ENCODE peak calls at places on chromosomes 3 and 15, in six cellular contexts. One of them, this sample, is unnamed.

GRCh38 chr3:52080830-52081719 is 24.7 kb upstream of the DUSP7 start:
- DNase-seq in SK-N-SH: no peak
- DNase-seq in GM12878: no peak
- DNase-seq in H1: no peak
- DNase-seq in HepG2: peak
- DNase-seq in K562: peak
- DNase-seq in this sample: no peak

GRCh38 chr3:58627580-58627894 is 39.0 kb downstream of the FAM3D start:
- DNase-seq in HepG2: no peak
- DNase-seq in H1: no peak
- DNase-seq in K562: no peak
- DNase-seq in SK-N-SH: peak
- DNase-seq in GM12878: no peak
- DNase-seq in this sample: no peak

GRCh38 chr3:40690696-40691597 is 166.2 kb downstream of the ZNF621 start:
- DNase-seq in SK-N-SH: no peak
- DNase-seq in GM12878: no peak
- DNase-seq in K562: no peak
- DNase-seq in HepG2: no peak
- DNase-seq in H1: no peak
- DNase-seq in this sample: no peak

GRCh38 chr3:134623615-134624245 is 27.1 kb downstream of the KY start:
- DNase-seq in K562: no peak
- DNase-seq in GM12878: no peak
- DNase-seq in H1: no peak
- DNase-seq in SK-N-SH: no peak
- DNase-seq in HepG2: no peak
- DNase-seq in this sample: no peak

GRCh38 chr3:98587654-98588532 is 5.5 kb downstream of the CPOX start:
- DNase-seq in K562: no peak
- DNase-seq in SK-N-SH: no peak
- DNase-seq in HepG2: no peak
- DNase-seq in GM12878: no peak
- DNase-seq in H1: no peak
- DNase-seq in this sample: no peak

GRCh38 chr15:45645026-45645980 is 10.5 kb downstream of the SQOR start:
- DNase-seq in K562: no peak
- DNase-seq in HepG2: no peak
- DNase-seq in SK-N-SH: no peak
- DNase-seq in GM12878: no peak
- DNase-seq in H1: no peak
- DNase-seq in this sample: peak

GRCh38 chr15:54120949-54121463 is 142.8 kb downstream of the UNC13C start:
- DNase-seq in K562: no peak
- DNase-seq in HepG2: no peak
- DNase-seq in H1: no peak
- DNase-seq in SK-N-SH: no peak
- DNase-seq in GM12878: no peak
- DNase-seq in this sample: no peak

GRCh38 chr3:196639517-196640500 is at the start of gene NRROS:
- DNase-seq in H1: peak
- DNase-seq in GM12878: no peak
- DNase-seq in SK-N-SH: peak
- DNase-seq in HepG2: no peak
- DNase-seq in K562: peak
- DNase-seq in this sample: peak

GRCh38 chr3:114551770-114552526 is 258.1 kb downstream of the TIGIT start:
- DNase-seq in SK-N-SH: no peak
- DNase-seq in H1: no peak
- DNase-seq in GM12878: no peak
- DNase-seq in HepG2: no peak
- DNase-seq in K562: no peak
- DNase-seq in this sample: no peak

GRCh38 chr3:71584216-71585061 is 911 bp upstream of the FOXP1 start:
- DNase-seq in GM12878: no peak
- DNase-seq in K562: peak
- DNase-seq in H1: no peak
- DNase-seq in SK-N-SH: peak
- DNase-seq in HepG2: peak
- DNase-seq in this sample: peak

GRCh38 chr3:139715736-139716135 is 38.0 kb upstream of the NMNAT3 start:
- DNase-seq in HepG2: no peak
- DNase-seq in SK-N-SH: no peak
- DNase-seq in K562: no peak
- DNase-seq in H1: no peak
- DNase-seq in GM12878: no peak
- DNase-seq in this sample: no peak

DNA sequence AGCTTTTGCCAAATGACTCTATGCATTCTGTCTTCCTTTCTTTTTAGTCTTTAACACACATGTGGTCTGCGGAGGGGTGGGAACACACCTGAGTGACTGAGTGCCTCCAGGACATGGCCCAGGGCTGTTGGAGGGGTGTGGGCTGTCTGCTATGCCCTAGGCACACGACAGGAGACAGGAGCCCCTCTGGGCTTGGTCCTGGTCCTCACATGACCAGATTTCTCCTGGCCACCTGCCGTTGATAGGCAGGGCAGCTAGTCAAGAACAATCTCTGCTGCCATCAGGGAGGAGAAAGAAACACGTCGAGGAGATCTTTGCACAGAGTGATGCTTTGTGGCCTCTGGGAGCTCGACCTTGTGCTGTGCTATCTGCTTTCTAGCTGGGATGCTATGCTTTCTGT is 176.6 kb downstream of the KLF13 start:
- DNase-seq in HepG2: no peak
- DNase-seq in GM12878: no peak
- DNase-seq in K562: no peak
- DNase-seq in SK-N-SH: no peak
- DNase-seq in H1: no peak
- DNase-seq in this sample: no peak
- TF ChIP-seq GABPA in HepG2: no peak
- TF ChIP-seq GABPA in GM12878: no peak
- TF ChIP-seq GABPA in K562: no peak
- TF ChIP-seq GABPA in SK-N-SH: no peak
- TF ChIP-seq GABPA in H1: no peak
- TF ChIP-seq GABPA in this sample: no peak

GRCh38 chr3:14802332-14802731 is 16.4 kb upstream of the FGD5 start:
- DNase-seq in GM12878: no peak
- DNase-seq in HepG2: peak
- DNase-seq in K562: no peak
- DNase-seq in H1: no peak
- DNase-seq in SK-N-SH: no peak
- DNase-seq in this sample: no peak
- H3K27ac ChIP-seq in GM12878: no peak
- H3K27ac ChIP-seq in HepG2: peak
- H3K27ac ChIP-seq in K562: no peak
- H3K27ac ChIP-seq in H1: no peak
- H3K27ac ChIP-seq in SK-N-SH: no peak
- H3K27ac ChIP-seq in this sample: no peak

GRCh38 chr3:177284383-177284881 is 87.2 kb upstream of the TBL1XR1 start:
- DNase-seq in H1: peak
- DNase-seq in GM12878: no peak
- DNase-seq in HepG2: peak
- DNase-seq in K562: peak
- DNase-seq in SK-N-SH: no peak
- DNase-seq in this sample: peak
- TF ChIP-seq CTCF in H1: peak
- TF ChIP-seq CTCF in GM12878: no peak
- TF ChIP-seq CTCF in HepG2: peak
- TF ChIP-seq CTCF in K562: peak
- TF ChIP-seq CTCF in SK-N-SH: no peak
- TF ChIP-seq CTCF in this sample: no peak

GRCh38 chr3:180282386-180282785 is 245.6 kb upstream of the PEX5L start:
- DNase-seq in GM12878: no peak
- DNase-seq in SK-N-SH: no peak
- DNase-seq in K562: no peak
- DNase-seq in HepG2: no peak
- DNase-seq in H1: no peak
- DNase-seq in this sample: no peak

GRCh38 chr3:180280601-180281000 is 243.9 kb upstream of the PEX5L start:
- DNase-seq in SK-N-SH: no peak
- DNase-seq in GM12878: no peak
- DNase-seq in HepG2: no peak
- DNase-seq in K562: no peak
- DNase-seq in H1: no peak
- DNase-seq in this sample: no peak

GRCh38 chr3:180287703-180288102 is 251.0 kb upstream of the PEX5L start:
- DNase-seq in H1: no peak
- DNase-seq in GM12878: no peak
- DNase-seq in HepG2: no peak
- DNase-seq in K562: no peak
- DNase-seq in SK-N-SH: no peak
- DNase-seq in this sample: no peak

GRCh38 chr3:180283251-180283650 is 246.5 kb upstream of the PEX5L start:
- DNase-seq in HepG2: no peak
- DNase-seq in SK-N-SH: no peak
- DNase-seq in GM12878: no peak
- DNase-seq in H1: no peak
- DNase-seq in K562: no peak
- DNase-seq in this sample: no peak

DNA sequence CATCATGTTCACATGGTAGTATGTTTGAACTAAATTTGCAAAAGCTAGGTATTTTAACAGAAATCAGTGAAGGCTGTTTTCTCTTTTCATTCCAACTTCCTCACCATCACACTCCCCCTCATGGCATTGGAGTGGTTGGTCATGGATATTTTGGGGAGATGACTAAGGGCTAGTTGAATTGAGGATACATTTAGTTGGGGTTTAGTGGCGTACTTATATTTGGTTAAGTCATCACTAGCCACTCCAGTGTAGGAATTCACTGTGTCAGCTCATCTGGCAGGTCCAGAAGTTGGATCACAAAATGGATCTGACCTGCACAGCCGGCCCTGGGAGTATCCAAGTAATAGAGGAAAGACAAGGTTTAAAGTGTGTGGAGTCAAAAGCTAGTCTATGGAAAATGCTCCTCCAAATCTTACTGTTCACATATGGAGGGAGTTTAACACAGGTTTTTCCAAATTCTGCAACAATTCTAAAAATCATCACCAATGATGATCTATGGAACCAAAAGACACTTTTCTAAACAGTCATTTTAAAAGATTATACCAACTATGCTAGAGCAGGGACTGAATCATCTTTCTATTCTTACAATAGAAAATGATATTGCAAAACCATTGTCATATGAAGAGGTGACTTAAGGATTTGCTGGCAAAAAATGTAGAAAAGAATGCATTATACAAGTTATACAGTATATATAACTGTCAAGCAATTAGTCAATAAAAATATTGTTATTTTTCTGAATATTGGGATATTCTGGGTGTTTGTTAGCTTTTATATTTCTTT is 247.8 kb upstream of the PEX5L start:
- DNase-seq in HepG2: no peak
- DNase-seq in SK-N-SH: no peak
- DNase-seq in K562: no peak
- DNase-seq in H1: no peak
- DNase-seq in GM12878: no peak
- DNase-seq in this sample: no peak
- TF ChIP-seq GABPA in HepG2: no peak
- TF ChIP-seq GABPA in SK-N-SH: no peak
- TF ChIP-seq GABPA in K562: no peak
- TF ChIP-seq GABPA in H1: no peak
- TF ChIP-seq GABPA in GM12878: no peak
- TF ChIP-seq GABPA in this sample: no peak

DNA sequence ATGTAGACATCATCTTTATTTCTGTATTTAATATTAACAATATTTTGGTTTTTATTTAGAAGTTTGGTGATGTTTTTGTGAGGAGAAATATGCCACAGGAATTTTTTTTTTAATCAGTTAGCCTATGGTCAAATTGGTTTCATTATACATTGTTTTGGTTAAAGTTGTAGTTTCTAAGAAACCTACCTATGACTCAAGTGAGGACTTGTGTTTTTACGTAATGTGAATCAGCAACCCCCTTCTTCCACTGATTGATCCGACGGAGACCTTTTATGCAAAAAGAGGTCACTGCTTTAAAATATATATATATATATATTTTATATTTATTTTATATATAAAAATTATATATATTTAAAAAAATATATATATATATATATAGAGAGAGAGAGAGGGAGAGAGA is 698.1 kb downstream of the FHIT start:
- DNase-seq in SK-N-SH: no peak
- DNase-seq in HepG2: no peak
- DNase-seq in GM12878: no peak
- DNase-seq in H1: no peak
- DNase-seq in K562: no peak
- DNase-seq in this sample: no peak
- H3K27ac ChIP-seq in SK-N-SH: no peak
- H3K27ac ChIP-seq in HepG2: no peak
- H3K27ac ChIP-seq in GM12878: no peak
- H3K27ac ChIP-seq in H1: no peak
- H3K27ac ChIP-seq in K562: no peak
- H3K27ac ChIP-seq in this sample: no peak

GRCh38 chr3:31530039-31530983 is 2.4 kb upstream of the STT3B start:
- DNase-seq in H1: no peak
- DNase-seq in SK-N-SH: no peak
- DNase-seq in GM12878: no peak
- DNase-seq in HepG2: no peak
- DNase-seq in K562: no peak
- DNase-seq in this sample: no peak

GRCh38 chr3:31531992-31532586 is 636 bp upstream of the STT3B start:
- DNase-seq in H1: peak
- DNase-seq in K562: peak
- DNase-seq in GM12878: peak
- DNase-seq in HepG2: peak
- DNase-seq in SK-N-SH: peak
- DNase-seq in this sample: peak

GRCh38 chr3:31533169-31533870 is 595 bp downstream of the STT3B start:
- DNase-seq in SK-N-SH: peak
- DNase-seq in HepG2: peak
- DNase-seq in K562: peak
- DNase-seq in GM12878: no peak
- DNase-seq in H1: no peak
- DNase-seq in this sample: no peak

GRCh38 chr3:31532587-31533168 is at the start of gene STT3B:
- DNase-seq in HepG2: peak
- DNase-seq in K562: peak
- DNase-seq in GM12878: peak
- DNase-seq in SK-N-SH: peak
- DNase-seq in H1: peak
- DNase-seq in this sample: peak

DNA sequence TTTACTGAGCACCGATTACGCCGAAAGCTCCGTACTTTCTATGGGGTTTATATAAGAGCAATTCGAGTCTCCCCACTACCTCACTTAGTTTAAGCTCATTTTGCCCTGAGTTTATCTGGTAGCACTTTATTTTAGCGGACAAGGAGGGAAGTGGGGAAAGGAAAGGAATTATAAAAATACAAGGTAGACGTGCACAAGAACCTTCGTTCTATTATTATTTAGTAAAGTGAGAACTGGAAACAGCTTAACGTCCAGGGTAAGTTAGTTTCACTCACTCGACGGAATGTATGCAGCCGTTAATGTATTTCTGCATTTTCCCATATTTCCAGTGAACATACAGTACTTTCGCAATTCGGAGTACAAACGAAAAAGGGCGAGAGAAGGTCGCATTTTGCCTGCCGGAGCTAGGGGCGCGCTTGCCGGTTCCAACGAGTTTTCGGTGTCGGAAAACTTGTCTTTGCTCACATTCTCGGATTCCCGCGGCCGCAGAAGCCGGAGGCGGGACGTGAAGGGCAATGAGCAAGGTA is 1.2 kb upstream of the STT3B start:
- DNase-seq in K562: peak
- DNase-seq in HepG2: no peak
- DNase-seq in SK-N-SH: no peak
- DNase-seq in GM12878: no peak
- DNase-seq in H1: no peak
- DNase-seq in this sample: no peak
- TF ChIP-seq CTCF in K562: peak
- TF ChIP-seq CTCF in HepG2: no peak
- TF ChIP-seq CTCF in SK-N-SH: peak
- TF ChIP-seq CTCF in GM12878: no peak
- TF ChIP-seq CTCF in H1: no peak
- TF ChIP-seq CTCF in this sample: no peak

GRCh38 chr3:14548321-14548729 is 8.2 kb upstream of the GRIP2 start:
- DNase-seq in GM12878: no peak
- DNase-seq in HepG2: peak
- DNase-seq in H1: peak
- DNase-seq in K562: peak
- DNase-seq in SK-N-SH: peak
- DNase-seq in this sample: no peak
- TF ChIP-seq GABPA in GM12878: no peak
- TF ChIP-seq GABPA in HepG2: no peak
- TF ChIP-seq GABPA in H1: no peak
- TF ChIP-seq GABPA in K562: no peak
- TF ChIP-seq GABPA in SK-N-SH: no peak
- TF ChIP-seq GABPA in this sample: no peak